ENCODE peak calls at places on chromosomes 3 and 15, in four cellular contexts. H is NCI-H345; W is activated CD4-positive, alpha-beta T cell treated with anti-CD3 and anti-CD28 coated beads for 36 hours; X is EL. B is an unnamed sample.

GRCh38 chr3:73508330-73508954 is 116.3 kb downstream of the PDZRN3 start:
- DNase-seq in H (peak), W (peak), X (peak), B (no peak)

GRCh38 chr3:71724584-71725278 is 471 bp downstream of the EIF4E3 start:
- DNase-seq in H (no peak), W (peak), X (peak), B (peak)

GRCh38 chr3:119891944-119892721 is 110.2 kb downstream of the NR1I2 start:
- DNase-seq in H (no peak), W (peak), X (peak), B (peak)

GRCh38 chr3:130601662-130602061 is 84.7 kb downstream of the COL6A6 start:
- DNase-seq in H (no peak), W (no peak), X (peak), B (no peak)

GRCh38 chr15:22786868-22787698 is 639 bp downstream of the NIPA1 start:
- DNase-seq in H (peak), W (peak), X (peak), B (peak)

GRCh38 chr15:36877796-36878744 is 222.3 kb downstream of the MEIS2 start:
- DNase-seq in H (no peak), W (peak), X (no peak), B (no peak)

GRCh38 chr3:190076138-190076537 is 44.6 kb downstream of the P3H2 start:
- DNase-seq in H (no peak), W (no peak), X (peak), B (no peak)

GRCh38 chr3:11475324-11475723 is 168.4 kb downstream of the VGLL4 start:
- DNase-seq in H (no peak), W (no peak), X (no peak), B (no peak)

GRCh38 chr3:51953445-51953844 is 1.7 kb upstream of the GPR62 start:
- DNase-seq in H (no peak), W (no peak), X (peak), B (no peak)

GRCh38 chr15:85773916-85774315 is 20.8 kb downstream of the KLHL25 start:
- DNase-seq in H (no peak), W (no peak), X (no peak), B (no peak)

GRCh38 chr3:113695426-113695817 is 1.0 kb downstream of the USF3 start:
- DNase-seq in H (no peak), W (no peak), X (no peak), B (no peak)

GRCh38 chr3:43389388-43390254 is 103.3 kb downstream of the SNRK start:
- DNase-seq in H (no peak), W (peak), X (peak), B (peak)

GRCh38 chr3:52893723-52894122 is 3.6 kb downstream of the STIMATE start:
- DNase-seq in H (no peak), W (no peak), X (no peak), B (no peak)

GRCh38 chr3:184235381-184236032 is 6.1 kb downstream of the VWA5B2 start:
- DNase-seq in H (peak), W (no peak), X (no peak), B (no peak)

GRCh38 chr15:37229855-37230254 is 129.5 kb upstream of the MEIS2 start:
- DNase-seq in H (no peak), W (no peak), X (no peak), B (no peak)

GRCh38 chr3:27644936-27645335 is 77.2 kb downstream of the EOMES start:
- DNase-seq in H (no peak), W (no peak), X (peak), B (no peak)

GRCh38 chr3:138114431-138114918 is 933 bp downstream of the DZIP1L start:
- DNase-seq in H (no peak), W (no peak), X (peak), B (no peak)

GRCh38 chr3:111691293-111691909 is 96.3 kb upstream of the ZBED2 start:
- DNase-seq in H (peak), W (no peak), X (peak), B (no peak)

GRCh38 chr3:126424039-126424717 is 29.5 kb downstream of the CFAP100 start:
- DNase-seq in H (no peak), W (no peak), X (no peak), B (no peak)

GRCh38 chr15:67840747-67841634 is 1.1 kb upstream of the RNU6-1 start:
- DNase-seq in H (peak), W (peak), X (peak), B (no peak)

GRCh38 chr15:92324036-92324963 is 69.4 kb upstream of the ST8SIA2 start:
- DNase-seq in H (peak), W (no peak), X (no peak), B (no peak)

GRCh38 chr3:130905551-130905950 is 11.7 kb downstream of the ATP2C1 start:
- DNase-seq in H (no peak), W (no peak), X (peak), B (no peak)

B was measured in activated naive CD4-positive, alpha-beta T cell treated with anti-CD3 and anti-CD28 coated beads, Interleukin-2, amount 50 U/mL, for 16 hours.